ENCODE peak calls at places on chromosomes 16 and 17, in four cellular contexts. K is psoas muscle, T is colonic mucosa, V is A673. Y is an unnamed sample.
A peak's percentile ranks its signal among the peaks of the same experiment; 100 is the strongest.

GRCh38 chr17:28335959-28336871 is 654 bp downstream of the TNFAIP1 start:
- DNase-seq in K (peak; percentile 37), T (peak; percentile 70), V (peak; percentile 74), Y (peak; percentile 85)

GRCh38 chr16:65388592-65388991 is 266.7 kb upstream of the CDH11 start:
- DNase-seq in K (no peak), T (no peak), V (no peak), Y (no peak)

GRCh38 chr17:145671-146541 is 8.5 kb downstream of the SCGB1C2 start:
- DNase-seq in K (peak; percentile 12), T (peak; percentile 10), V (no peak), Y (no peak)

GRCh38 chr17:74042241-74042640 is 161.2 kb upstream of the RPL38 start:
- DNase-seq in K (no peak), T (no peak), V (no peak), Y (no peak)

GRCh38 chr17:55487727-55488436 is 23.4 kb downstream of the SMIM36 start:
- DNase-seq in K (no peak), T (no peak), V (no peak), Y (no peak)

GRCh38 chr16:75695708-75696107 is 5.6 kb downstream of the DUXB start:
- DNase-seq in K (no peak), T (no peak), V (peak; percentile 39), Y (no peak)

GRCh38 chr16:88333645-88334516 is 48.9 kb upstream of the ZNF469 start:
- DNase-seq in K (no peak), T (no peak), V (no peak), Y (no peak)

GRCh38 chr16:19344980-19345379 is 59.4 kb downstream of the CLEC19A start:
- DNase-seq in K (no peak), T (no peak), V (no peak), Y (no peak)

GRCh38 chr17:43943769-43944418 is 1.6 kb upstream of the PPY start:
- DNase-seq in K (peak; percentile 83), T (peak; percentile 85), V (peak; percentile 63), Y (peak; percentile 91)

GRCh38 chr16:85269165-85269564 is 156.9 kb upstream of the CIBAR2 start:
- DNase-seq in K (no peak), T (no peak), V (no peak), Y (no peak)

GRCh38 chr17:44859701-44860100 is 12.0 kb downstream of the HIGD1B start:
- DNase-seq in K (no peak), T (no peak), V (no peak), Y (no peak)

GRCh38 chr16:58366247-58367031 is 25.8 kb upstream of the GINS3 start:
- DNase-seq in K (no peak), T (no peak), V (peak; percentile 48), Y (peak; percentile 10)

GRCh38 chr16:63625141-63625540 is 1496.7 kb downstream of the CDH11 start:
- DNase-seq in K (no peak), T (no peak), V (no peak), Y (no peak)

GRCh38 chr16:54586474-54587175 is 300.0 kb upstream of the IRX3 start:
- DNase-seq in K (no peak), T (no peak), V (no peak), Y (no peak)

GRCh38 chr17:8287651-8288335 is 677 bp upstream of the RANGRF start:
- DNase-seq in K (no peak), T (peak; percentile 72), V (no peak), Y (no peak)

GRCh38 chr17:81325057-81325973 is 30.2 kb upstream of the SLC38A10 start:
- DNase-seq in K (no peak), T (no peak), V (no peak), Y (no peak)

GRCh38 chr17:36850794-36851193 is 86.5 kb upstream of the LHX1 start:
- DNase-seq in K (no peak), T (no peak), V (peak; percentile 32), Y (no peak)

GRCh38 chr16:3045758-3046505 is 429 bp upstream of the MMP25 start:
- DNase-seq in K (no peak), T (no peak), V (no peak), Y (no peak)

GRCh38 chr16:62870554-62870953 is 834.3 kb upstream of the CDH8 start:
- DNase-seq in K (no peak), T (no peak), V (no peak), Y (no peak)

GRCh38 chr17:78689029-78689428 is 93.0 kb downstream of the CYTH1 start:
- DNase-seq in K (no peak), T (no peak), V (no peak), Y (no peak)

GRCh38 chr16:86048882-86049585 is 150.1 kb downstream of the IRF8 start:
- DNase-seq in K (no peak), T (no peak), V (no peak), Y (no peak)

GRCh38 chr16:66266436-66267286 is 99.8 kb upstream of the CDH5 start:
- DNase-seq in K (peak; percentile 80), T (no peak), V (peak; percentile 55), Y (no peak)

GRCh38 chr17:57086069-57086930 is 1.3 kb downstream of the AKAP1 start:
- DNase-seq in K (no peak), T (peak; percentile 87), V (peak; percentile 40), Y (peak; percentile 48)

GRCh38 chr16:84659656-84660300 is 11.5 kb downstream of the KLHL36 start:
- DNase-seq in K (no peak), T (no peak), V (no peak), Y (no peak)

GRCh38 chr16:88854306-88855111 is 2.2 kb downstream of the GALNS start:
- DNase-seq in K (no peak), T (no peak), V (no peak), Y (peak; percentile 14)

GRCh38 chr16:82152641-82153094 is 17.4 kb downstream of the MPHOSPH6 start:
- DNase-seq in K (no peak), T (peak; percentile 57), V (no peak), Y (no peak)

GRCh38 chr17:78965369-78965982 is 14.2 kb downstream of the LGALS3BP start:
- DNase-seq in K (no peak), T (no peak), V (no peak), Y (peak; percentile 99)

GRCh38 chr17:44221072-44221861 is 1.8 kb upstream of the UBTF start:
- DNase-seq in K (peak; percentile 67), T (peak; percentile 78), V (peak; percentile 78), Y (peak; percentile 82)

GRCh38 chr17:51351090-51351489 is 90.7 kb downstream of the UTP18 start:
- DNase-seq in K (no peak), T (no peak), V (no peak), Y (no peak)

GRCh38 chr17:12068946-12069345 is 48.3 kb downstream of the MAP2K4 start:
- DNase-seq in K (no peak), T (no peak), V (no peak), Y (peak; percentile 4)

GRCh38 chr17:83174859-83175550 is 95.6 kb downstream of the METRNL start:
- DNase-seq in K (no peak), T (peak; percentile 7), V (no peak), Y (no peak)

GRCh38 chr17:79949646-79950292 is 85.9 kb downstream of the TBC1D16 start:
- DNase-seq in K (no peak), T (no peak), V (peak; percentile 67), Y (no peak)

GRCh38 chr16:53804467-53804866 is 100.5 kb downstream of the FTO start:
- DNase-seq in K (no peak), T (no peak), V (no peak), Y (peak; percentile 63)

GRCh38 chr16:1535391-1536291 is 2.2 kb downstream of the TMEM204 start:
- DNase-seq in K (no peak), T (no peak), V (no peak), Y (no peak)

GRCh38 chr17:42248351-42249179 is 27.6 kb downstream of the STAT5B start:
- DNase-seq in K (peak; percentile 70), T (peak; percentile 68), V (no peak), Y (peak; percentile 29)

GRCh38 chr16:3642397-3643094 is 11.9 kb upstream of the DNASE1 start:
- DNase-seq in K (peak; percentile 22), T (peak; percentile 70), V (no peak), Y (peak; percentile 88)

GRCh38 chr17:79563237-79564013 is 47.4 kb downstream of the RBFOX3 start:
- DNase-seq in K (no peak), T (no peak), V (no peak), Y (no peak)

GRCh38 chr17:19979917-19980770 is 2.5 kb upstream of the AKAP10 start:
- DNase-seq in K (peak; percentile 55), T (peak; percentile 19), V (no peak), Y (no peak)

GRCh38 chr17:17472333-17472920 is 4.4 kb upstream of the MED9 start:
- DNase-seq in K (no peak), T (no peak), V (no peak), Y (no peak)

GRCh38 chr17:49992933-49993422 is 2.0 kb downstream of the DLX3 start:
- DNase-seq in K (no peak), T (no peak), V (no peak), Y (no peak)
- H3K27ac ChIP-seq in K (no peak overlapping the region), T (no peak overlapping the region), V (no peak overlapping the region), Y (no peak overlapping the region)

DNA sequence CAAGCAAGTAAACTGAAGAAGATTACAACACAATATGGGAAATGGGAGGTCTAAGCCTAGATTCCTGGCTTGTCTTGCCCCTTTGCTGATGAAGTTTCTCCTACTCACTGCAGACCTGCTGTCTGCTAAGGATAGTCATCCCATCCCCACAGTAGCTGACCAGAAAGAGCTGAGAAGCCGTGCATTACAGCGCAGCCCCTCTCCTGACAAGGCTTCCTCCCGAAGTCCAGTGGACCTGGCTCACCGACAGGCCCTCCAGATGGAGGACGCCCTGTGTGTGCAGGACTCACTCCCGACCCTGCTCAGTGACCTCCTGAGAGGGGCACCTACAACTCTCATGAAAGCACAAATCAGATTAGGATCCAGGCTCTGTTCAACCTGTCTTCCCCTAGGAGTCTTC is 35.4 kb downstream of the KIAA0753 start:
- DNase-seq in K (no peak), T (no peak), V (no peak), Y (no peak)
- H3K36me3 ChIP-seq in K (peaks cover 6% of the 10 kb centered on the region), T (no peaks in the 10 kb centered on the region), V (peaks cover 55% of the 10 kb centered on the region), Y (peaks cover 2% of the 10 kb centered on the region)

GRCh38 chr17:66522591-66523272 is 220.3 kb downstream of the PRKCA start:
- DNase-seq in K (no peak), T (no peak), V (no peak), Y (no peak)
- H3K27ac ChIP-seq in K (peak overlapping the region; percentile 47), T (no peak overlapping the region), V (no peak overlapping the region), Y (no peak overlapping the region)

GRCh38 chr16:4680673-4681470 is 12.5 kb upstream of the NUDT16L1 start:
- DNase-seq in K (no peak), T (no peak), V (no peak), Y (no peak)
- H3K36me3 ChIP-seq in K (peaks cover 2% of the 10 kb centered on the region), T (peaks cover 9% of the 10 kb centered on the region), V (no peaks in the 10 kb centered on the region), Y (peaks cover 55% of the 10 kb centered on the region)

GRCh38 chr16:14492614-14493013 is 137.4 kb downstream of the PARN start:
- DNase-seq in K (no peak), T (no peak), V (no peak), Y (no peak)
- H3K27ac ChIP-seq in K (peak overlapping the region; percentile 92), T (no peak overlapping the region), V (no peak overlapping the region), Y (no peak overlapping the region)

GRCh38 chr16:30582611-30583340 is 2.7 kb downstream of the ZNF785 start:
- DNase-seq in K (no peak), T (no peak), V (no peak), Y (no peak)
- H3K36me3 ChIP-seq in K (peaks cover 7% of the 10 kb centered on the region), T (no peaks in the 10 kb centered on the region), V (peaks cover 41% of the 10 kb centered on the region), Y (peaks cover 37% of the 10 kb centered on the region)

GRCh38 chr17:10842658-10843057 is 4.8 kb upstream of the PIRT start:
- DNase-seq in K (no peak), T (no peak), V (no peak), Y (no peak)

GRCh38 chr17:10844667-10845387 is 6.9 kb upstream of the PIRT start:
- DNase-seq in K (peak; percentile 75), T (peak; percentile 90), V (peak; percentile 82), Y (peak; percentile 75)

GRCh38 chr17:10838682-10839081 is 795 bp upstream of the PIRT start:
- DNase-seq in K (no peak), T (no peak), V (no peak), Y (no peak)

GRCh38 chr17:10845388-10845751 is 7.5 kb upstream of the PIRT start:
- DNase-seq in K (no peak), T (no peak), V (no peak), Y (no peak)

GRCh38 chr17:10843806-10844205 is 5.9 kb upstream of the PIRT start:
- DNase-seq in K (no peak), T (peak; percentile 62), V (no peak), Y (no peak)
- H3K27ac ChIP-seq in K (no peak overlapping the region), T (peak overlapping the region; percentile 85), V (no peak overlapping the region), Y (no peak overlapping the region)

Y was measured in trophoblast cell.